ENCODE peak calls at places on chromosomes 1 and 21, in nine cellular contexts. U is AG04449, C is cardiac fibroblast, E is H9, Q is AG09309, V is A549, X is astrocyte of the spinal cord, R is uterus, Z is endothelial cell of umbilical vein. S is an unnamed sample.

GRCh38 chr1:184462170-184462569 is 75.3 kb downstream of the C1orf21 start:
- DNase-seq in Z (no peak), X (no peak), V (no peak), Q (no peak), C (no peak), E (no peak), U (no peak), R (no peak), S (no peak)

GRCh38 chr1:7808253-7808844 is 24.3 kb downstream of the PER3 start:
- DNase-seq in Z (peak), R (no peak), E (no peak), U (no peak), C (peak), Q (peak), V (peak), X (peak), S (peak)

GRCh38 chr1:17866451-17867029 is 111.4 kb downstream of the ACTL8 start:
- DNase-seq in V (peak), Q (peak), E (no peak), Z (no peak), R (no peak), U (peak), X (peak), C (peak), S (no peak)

GRCh38 chr1:204879351-204879750 is 8.7 kb downstream of the NFASC start:
- DNase-seq in R (peak), U (no peak), X (no peak), V (no peak), Q (no peak), C (peak), Z (no peak), E (no peak), S (no peak)

GRCh38 chr1:84997667-84998600 is 1.0 kb upstream of the MCOLN2 start:
- DNase-seq in R (no peak), E (peak), V (no peak), Q (no peak), C (peak), X (peak), Z (no peak), U (no peak), S (peak)

GRCh38 chr1:8889925-8890785 is 11.7 kb upstream of the ENO1 start:
- DNase-seq in C (peak), X (peak), E (no peak), R (peak), V (peak), U (peak), Z (no peak), Q (peak), S (no peak)

GRCh38 chr1:81452693-81453344 is 347.9 kb upstream of the ADGRL2 start:
- DNase-seq in C (no peak), R (no peak), Z (no peak), U (no peak), V (no peak), E (no peak), X (no peak), Q (no peak), S (no peak)

GRCh38 chr1:15994590-15995351 is 9.3 kb upstream of the SRARP start:
- DNase-seq in Q (no peak), Z (peak), U (no peak), X (peak), V (peak), E (peak), C (peak), R (peak), S (peak)

GRCh38 chr1:150609726-150610125 is 19.7 kb downstream of the ENSA start:
- DNase-seq in R (no peak), U (no peak), E (no peak), X (peak), V (no peak), C (peak), Z (peak), Q (no peak), S (no peak)

GRCh38 chr1:10827377-10828333 is 31.2 kb upstream of the CASZ1 start:
- DNase-seq in Z (no peak), Q (no peak), U (no peak), R (no peak), X (no peak), E (no peak), C (no peak), V (no peak), S (no peak)

GRCh38 chr1:214422137-214422671 is 129.2 kb downstream of the PTPN14 start:
- DNase-seq in X (peak), Z (no peak), E (no peak), Q (no peak), U (no peak), C (peak), R (no peak), V (no peak), S (no peak)

GRCh38 chr1:39149509-39149908 is 55.0 kb upstream of the MACF1 start:
- DNase-seq in Q (no peak), C (no peak), X (no peak), E (no peak), R (no peak), Z (no peak), V (no peak), U (no peak), S (no peak)

GRCh38 chr1:67939176-67939751 is 106.0 kb upstream of the GNG12 start:
- DNase-seq in E (no peak), C (no peak), V (no peak), R (no peak), Z (peak), Q (no peak), U (no peak), X (no peak), S (no peak)

GRCh38 chr21:29953072-29953471 is 13.3 kb upstream of the GRIK1 start:
- DNase-seq in V (no peak), Q (no peak), X (no peak), U (no peak), R (no peak), Z (no peak), C (no peak), E (no peak), S (no peak)

GRCh38 chr1:2968471-2968881 is 52.8 kb upstream of the ACTRT2 start:
- DNase-seq in V (no peak), X (no peak), Z (no peak), R (no peak), E (no peak), C (no peak), Q (no peak), U (no peak), S (no peak)

GRCh38 chr21:16587671-16588379 is 858.0 kb downstream of the USP25 start:
- DNase-seq in U (no peak), Q (peak), R (peak), E (no peak), V (no peak), Z (peak), X (peak), C (peak), S (no peak)

GRCh38 chr1:218339267-218339831 is 5.8 kb upstream of the TGFB2 start:
- DNase-seq in C (peak), U (no peak), E (no peak), Q (no peak), V (peak), R (no peak), Z (peak), X (peak), S (no peak)

GRCh38 chr1:53619088-53619810 is 119.7 kb downstream of the GLIS1 start:
- DNase-seq in X (no peak), Z (no peak), V (no peak), R (peak), C (no peak), Q (no peak), U (no peak), E (peak), S (no peak)

GRCh38 chr1:46244656-46245371 is 2.7 kb upstream of the RAD54L start:
- DNase-seq in U (no peak), R (no peak), V (peak), X (no peak), Q (no peak), C (peak), E (no peak), Z (peak), S (peak)

GRCh38 chr1:245279346-245279745 is 124.6 kb downstream of the KIF26B start:
- DNase-seq in U (no peak), Q (no peak), Z (no peak), C (peak), V (no peak), X (no peak), R (no peak), E (no peak), S (no peak)

GRCh38 chr1:87331319-87332269 is 2.9 kb downstream of the LMO4 start:
- DNase-seq in C (peak), V (peak), Z (peak), Q (no peak), X (peak), U (no peak), R (peak), E (peak), S (peak)
- TF ChIP-seq CTCF in C (peak), V (no peak), Z (no peak), Q (peak), X (peak), U (peak), R (no peak), E (peak), S (no peak)

GRCh38 chr1:151715726-151716404 is 738 bp downstream of the CELF3 start:
- DNase-seq in X (no peak), Z (no peak), C (no peak), U (no peak), V (no peak), R (no peak), Q (no peak), E (peak), S (no peak)
- TF ChIP-seq CTCF in X (no peak), Z (no peak), C (no peak), U (no peak), V (no peak), R (no peak), Q (no peak), E (peak), S (no peak)

DNA sequence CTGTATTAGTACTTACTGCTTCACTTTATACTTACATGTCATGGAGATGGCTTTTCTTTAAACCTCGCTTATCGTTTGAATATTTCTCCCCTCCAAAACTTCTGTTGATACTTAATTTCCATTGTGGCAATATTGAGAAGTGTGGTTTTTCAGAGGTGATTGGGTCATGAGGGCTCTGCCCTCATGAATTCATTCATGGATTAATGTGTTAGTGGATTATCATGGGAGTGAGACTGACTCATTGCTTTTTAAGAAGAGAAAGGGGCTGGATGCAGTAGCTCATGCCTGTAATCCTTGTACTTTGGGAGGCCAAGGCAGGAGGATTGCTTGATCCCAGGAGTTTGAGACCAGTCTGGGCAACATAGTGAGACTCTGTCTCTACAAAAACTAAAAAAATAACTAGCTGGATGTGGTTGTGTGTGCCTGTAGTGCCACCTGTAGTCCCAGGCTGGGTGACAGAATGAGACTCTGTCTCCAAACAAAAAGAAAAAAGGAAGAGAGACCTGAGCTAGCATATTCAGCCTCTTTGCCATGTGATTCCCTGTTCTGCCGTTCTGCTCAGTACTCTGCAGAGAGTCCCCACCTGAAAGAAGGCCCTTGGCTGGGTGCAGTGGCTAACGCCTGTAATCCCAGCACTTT is 30.2 kb downstream of the RABGAP1L start:
- DNase-seq in Z (no peak), U (no peak), X (no peak), E (no peak), Q (no peak), R (no peak), C (no peak), V (no peak), S (no peak)
- TF ChIP-seq CTCF in Z (no peak), U (no peak), X (no peak), E (peak), Q (no peak), R (no peak), C (no peak), V (no peak), S (no peak)

GRCh38 chr1:198206292-198206691 is 49.5 kb downstream of the NEK7 start:
- DNase-seq in Q (no peak), R (no peak), U (no peak), X (no peak), Z (no peak), E (no peak), V (no peak), C (no peak), S (no peak)
- TF ChIP-seq CTCF in Q (no peak), R (no peak), U (no peak), X (no peak), Z (no peak), E (no peak), V (no peak), C (no peak), S (no peak)